ENCODE peak calls at places on chromosomes 13 and 19, in four cellular contexts. E, F, U and L are unnamed samples. For H3K27me3, the result is how much of the 10 kb centered on the place peaks cover.

GRCh38 chr13:23506071-23506820 is 64.0 kb upstream of the TNFRSF19 start:
- DNase-seq in U (no peak), F (no peak), E (no peak), L (peak)

GRCh38 chr19:6828698-6829633 is 56.5 kb downstream of the VAV1 start:
- DNase-seq in U (peak), F (peak), E (no peak), L (no peak)

GRCh38 chr19:29044037-29044436 is 168.9 kb downstream of the UQCRFS1 start:
- DNase-seq in E (no peak), F (no peak), U (no peak), L (no peak)

GRCh38 chr13:110850006-110850405 is 64.9 kb downstream of the ANKRD10 start:
- DNase-seq in E (no peak), F (no peak), U (no peak), L (no peak)

GRCh38 chr19:4803736-4804695 is 12.5 kb downstream of the FEM1A start:
- DNase-seq in F (peak), U (no peak), E (peak), L (peak)

GRCh38 chr19:47036233-47036651 is 12.2 kb downstream of the TMEM160 start:
- DNase-seq in E (no peak), U (no peak), F (peak), L (no peak)

GRCh38 chr13:39779337-39780270 is 124.1 kb downstream of the COG6 start:
- DNase-seq in F (no peak), U (no peak), E (no peak), L (no peak)

GRCh38 chr13:100396771-100397170 is 191.8 kb downstream of the GGACT start:
- DNase-seq in U (no peak), F (no peak), E (no peak), L (no peak)

GRCh38 chr19:54069482-54069881 is 5.8 kb upstream of the VSTM1 start:
- DNase-seq in F (peak), E (no peak), U (no peak), L (no peak)

GRCh38 chr13:41416276-41416675 is 41.1 kb upstream of the RGCC start:
- DNase-seq in E (no peak), U (no peak), F (no peak), L (no peak)

GRCh38 chr13:110637747-110638146 is 22.4 kb downstream of the NAXD start:
- DNase-seq in F (no peak), E (no peak), U (no peak), L (peak)

GRCh38 chr19:372306-372890 is 27.8 kb upstream of the MIER2 start:
- DNase-seq in E (no peak), F (no peak), U (no peak), L (peak)

GRCh38 chr19:16951529-16951928 is 62.7 kb downstream of the F2RL3 start:
- DNase-seq in E (no peak), F (no peak), U (no peak), L (no peak)

GRCh38 chr19:32318884-32319520 is 26.4 kb upstream of the ZNF507 start:
- DNase-seq in F (peak), U (no peak), E (no peak), L (peak)

GRCh38 chr13:92991687-92992086 is 234.9 kb upstream of the GPC6 start:
- DNase-seq in F (no peak), U (no peak), E (no peak), L (no peak)

GRCh38 chr19:29323972-29324680 is 111.2 kb upstream of the UQCRFS1 start:
- DNase-seq in U (no peak), F (no peak), E (no peak), L (no peak)

GRCh38 chr13:81017525-81018152 is 676.7 kb upstream of the SPRY2 start:
- DNase-seq in E (peak), F (peak), U (no peak), L (peak)

GRCh38 chr19:48969276-48970138 is 4.4 kb downstream of the FTL start:
- DNase-seq in F (peak), E (no peak), U (no peak), L (no peak)

GRCh38 chr19:6067975-6068374 is 42.3 kb downstream of the RFX2 start:
- DNase-seq in F (no peak), U (no peak), E (no peak), L (no peak)

GRCh38 chr13:30906411-30906990 is 430 bp downstream of the MEDAG start:
- DNase-seq in U (no peak), F (no peak), E (no peak), L (no peak)

GRCh38 chr13:66518068-66518467 is 712.1 kb downstream of the PCDH9 start:
- DNase-seq in U (no peak), E (no peak), F (no peak), L (no peak)

GRCh38 chr13:27789495-27790303 is 2.6 kb upstream of the GSX1 start:
- DNase-seq in F (no peak), U (no peak), E (peak), L (no peak)

GRCh38 chr13:52034616-52035226 is 10.2 kb downstream of the UTP14C start:
- DNase-seq in U (no peak), F (no peak), E (no peak), L (no peak)

GRCh38 chr13:30409911-30410704 is 12.2 kb upstream of the UBE2L5 start:
- DNase-seq in U (no peak), E (no peak), F (peak), L (no peak)

GRCh38 chr13:43180837-43181236 is 157.5 kb downstream of the DNAJC15 start:
- DNase-seq in F (no peak), E (no peak), U (no peak), L (no peak)

GRCh38 chr19:1298235-1298634 is 12.6 kb downstream of the EFNA2 start:
- DNase-seq in F (no peak), E (no peak), U (no peak), L (no peak)

GRCh38 chr13:65836066-65836465 is 1394.1 kb downstream of the PCDH9 start:
- DNase-seq in F (no peak), E (no peak), U (no peak), L (no peak)

GRCh38 chr19:30556230-30556711 is 184.1 kb downstream of the ZNF536 start:
- DNase-seq in F (no peak), E (no peak), U (no peak), L (no peak)

GRCh38 chr19:46607441-46607841 is 6.3 kb downstream of the CALM3 start:
- DNase-seq in E (no peak), U (no peak), F (no peak), L (peak)

GRCh38 chr19:14395710-14396338 is 14.6 kb downstream of the ADGRE5 start:
- DNase-seq in U (no peak), F (no peak), E (no peak), L (no peak)

GRCh38 chr13:29684441-29684840 is 89.0 kb upstream of the SLC7A1 start:
- DNase-seq in F (no peak), E (no peak), U (no peak), L (no peak)

GRCh38 chr13:84137292-84137691 is 255.0 kb upstream of the SLITRK1 start:
- DNase-seq in U (peak), F (no peak), E (no peak), L (no peak)

GRCh38 chr19:3604987-3605343 is 1.7 kb downstream of the TBXA2R start:
- DNase-seq in F (no peak), E (no peak), U (peak), L (no peak)

GRCh38 chr19:58563034-58563573 is 4.7 kb upstream of the UBE2M start:
- DNase-seq in E (no peak), F (no peak), U (no peak), L (peak)

GRCh38 chr13:103263448-103263847 is 197.2 kb upstream of the SLC10A2 start:
- DNase-seq in E (no peak), F (no peak), U (no peak), L (no peak)

GRCh38 chr19:33339016-33339749 is 34.3 kb upstream of the CEBPG start:
- DNase-seq in E (no peak), U (no peak), F (no peak), L (no peak)

GRCh38 chr19:30649934-30650614 is 277.9 kb downstream of the ZNF536 start:
- DNase-seq in U (peak), E (peak), F (peak), L (peak)

GRCh38 chr13:108377646-108378206 is 108.2 kb downstream of the TNFSF13B start:
- DNase-seq in F (no peak), E (no peak), U (no peak), L (no peak)
- TF ChIP-seq NFIC in F (no peak), E (no peak), U (no peak), L (no peak)

GRCh38 chr19:38433268-38433733 is at the start of gene RYR1:
- DNase-seq in E (no peak), F (peak), U (no peak), L (peak)

GRCh38 chr19:38434549-38435051 is 1.1 kb downstream of the RYR1 start:
- DNase-seq in E (no peak), F (peak), U (no peak), L (no peak)

GRCh38 chr19:38429055-38429810 is 3.2 kb upstream of the RASGRP4 start:
- DNase-seq in E (no peak), U (no peak), F (no peak), L (no peak)

GRCh38 chr19:38429811-38430156 is 3.7 kb upstream of the RYR1 start:
- DNase-seq in E (no peak), U (no peak), F (no peak), L (no peak)

GRCh38 chr19:38430931-38431330 is 2.6 kb upstream of the RYR1 start:
- DNase-seq in F (no peak), E (no peak), U (no peak), L (no peak)
- H3K27me3 ChIP-seq in F (under half), E (under half), U (under half), L (under half)

DNA sequence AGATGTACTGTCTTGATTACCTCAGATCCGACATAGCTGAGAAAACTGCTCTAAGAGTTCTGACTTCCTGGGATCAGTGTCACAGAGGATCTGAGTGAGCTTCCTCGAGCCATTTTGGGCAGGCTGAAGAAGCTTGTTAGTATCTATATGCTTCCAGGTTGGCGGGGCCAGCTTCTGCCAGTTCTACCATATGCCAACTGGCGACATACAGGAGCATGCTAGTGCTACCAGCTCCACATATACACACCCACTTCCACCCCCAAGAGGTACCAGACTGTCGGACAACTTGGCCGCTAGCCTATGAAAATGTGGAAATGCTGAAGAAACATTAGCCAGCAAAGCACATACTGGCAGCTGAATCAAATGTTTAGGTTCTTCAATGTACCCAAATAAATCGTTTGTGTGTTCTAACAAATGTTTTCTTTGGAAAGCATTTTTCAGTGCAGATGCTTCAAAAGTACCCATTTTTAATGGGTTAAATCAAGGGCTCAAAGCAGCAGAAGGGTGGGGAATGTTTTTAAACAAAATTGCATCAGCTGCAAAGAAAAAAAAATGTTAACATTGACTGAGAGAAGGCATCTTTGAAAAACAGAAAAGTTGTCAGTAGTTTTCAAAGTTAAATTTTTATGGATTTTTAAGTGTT is 163.7 kb downstream of the KLF12 start:
- DNase-seq in F (no peak), U (no peak), E (no peak), L (no peak)
- TF ChIP-seq NFIC in F (no peak), U (no peak), E (no peak), L (no peak)

DNA sequence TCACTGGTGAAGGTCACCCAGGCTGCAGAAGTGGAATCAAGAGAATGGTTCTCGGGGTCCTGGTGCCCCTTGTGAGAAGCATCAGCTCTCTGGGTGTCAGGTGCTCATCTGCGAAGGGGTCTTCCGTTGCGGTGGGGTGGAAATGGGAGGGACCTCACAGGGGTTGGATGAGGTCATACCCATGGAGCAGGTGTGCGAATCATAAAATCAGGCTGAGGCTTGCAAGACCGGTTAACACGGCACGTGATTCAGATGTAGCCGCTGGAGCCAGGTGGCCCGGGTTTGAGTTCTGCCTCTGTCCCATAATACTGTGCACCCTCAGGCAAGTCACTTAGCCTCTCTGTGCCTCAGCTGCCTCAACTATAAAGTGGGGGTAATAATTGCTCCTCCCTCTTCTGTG is 3.9 kb upstream of the KLK15 start:
- DNase-seq in F (no peak), U (no peak), E (no peak), L (no peak)
- H3K27me3 ChIP-seq in F (under half), U (under half), E (under half), L (under half)

DNA sequence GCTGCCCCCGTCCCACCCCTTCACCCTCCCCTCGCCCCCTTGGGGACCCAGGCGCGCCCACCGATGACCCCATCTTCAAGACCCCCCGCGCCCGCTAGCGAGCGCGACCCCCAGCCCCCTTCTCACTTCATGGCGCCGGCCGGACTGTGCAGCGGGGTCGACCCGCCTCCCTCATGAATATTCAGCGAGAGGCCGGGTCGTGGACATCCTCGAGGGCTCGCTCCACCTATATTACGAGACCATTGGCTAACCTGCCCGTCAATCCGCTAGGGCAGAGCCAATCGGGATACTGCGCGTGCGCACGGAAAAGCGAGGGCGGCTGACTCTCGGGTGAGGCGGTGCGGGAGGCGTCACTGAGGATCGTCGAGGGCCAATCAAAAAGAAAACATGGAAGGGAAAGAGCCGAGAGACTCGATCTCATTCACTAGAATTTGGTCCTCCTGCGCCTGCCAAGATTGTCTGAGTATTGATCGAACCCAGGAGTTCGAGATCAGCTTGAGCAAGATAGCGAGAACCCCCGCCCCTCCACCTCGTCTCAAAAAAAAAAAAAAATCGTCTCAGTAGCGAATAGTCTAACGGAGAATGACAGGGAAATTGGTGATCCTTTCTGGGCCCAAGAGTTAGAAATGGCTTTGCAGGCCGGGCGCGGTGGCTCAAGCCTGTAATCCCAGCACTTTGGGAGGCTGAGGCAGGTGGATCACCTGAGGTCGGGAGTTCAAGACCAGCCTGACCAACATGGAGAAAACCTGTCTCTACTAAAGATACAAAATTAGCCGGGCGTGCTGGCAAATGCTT is at the start of gene ERCC2:
- DNase-seq in E (peak), U (peak), F (peak), L (peak)
- TF ChIP-seq NFIC in E (no peak), U (no peak), F (no peak), L (no peak)

DNA sequence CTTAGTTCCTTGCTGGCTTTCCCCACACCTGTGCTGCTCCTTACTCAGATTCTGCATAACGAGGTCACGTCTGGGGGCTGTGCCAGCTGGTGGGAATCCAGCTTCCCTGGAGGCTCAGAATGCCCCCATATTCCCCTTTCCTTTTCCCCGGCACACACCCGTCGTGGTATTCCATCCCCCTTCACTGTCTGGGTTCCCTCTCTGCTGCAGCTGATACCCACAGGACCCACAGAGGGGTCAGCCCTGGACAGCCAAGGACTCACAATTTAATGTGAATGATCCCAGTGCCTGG is 4.2 kb upstream of the MYH14 start:
- DNase-seq in E (no peak), F (no peak), U (no peak), L (no peak)
- H3K27me3 ChIP-seq in E (under half), F (under half), U (under half), L (half or more)

DNA sequence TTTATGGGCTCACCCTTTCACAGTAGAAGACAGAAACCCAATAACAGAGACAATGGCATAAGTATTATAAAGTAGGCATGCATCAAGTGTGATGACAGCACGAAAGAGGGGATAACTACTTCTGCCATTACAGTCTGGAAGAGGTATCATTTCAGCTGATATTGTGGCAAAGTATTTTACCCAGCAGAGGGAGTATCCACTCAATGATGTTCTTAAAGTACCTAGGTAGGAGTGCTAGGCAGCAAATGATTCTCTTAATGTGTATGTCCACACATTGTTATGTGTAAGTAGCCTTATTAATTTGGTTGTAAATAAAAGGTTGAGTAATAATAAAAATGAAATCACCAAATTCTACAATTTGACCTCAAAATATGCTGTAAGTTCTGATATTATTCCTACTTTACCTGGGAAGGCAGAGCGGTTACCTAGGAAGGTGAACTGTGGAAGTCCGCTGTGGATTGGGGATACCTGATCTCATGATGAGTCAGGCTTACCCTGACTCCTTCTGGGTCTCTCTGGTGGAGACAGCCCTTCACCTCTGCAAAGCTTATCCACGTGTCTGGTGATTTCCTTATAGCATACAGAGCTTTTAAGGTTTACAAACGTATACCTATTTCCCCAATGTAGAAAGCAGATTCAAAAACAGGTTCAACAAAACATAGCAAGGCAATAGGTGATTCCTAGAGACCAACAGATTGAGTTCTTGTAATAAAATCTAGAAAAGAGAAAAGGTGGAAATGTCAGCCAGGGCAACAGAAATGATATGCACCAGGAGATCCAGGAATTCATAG is 4.0 kb upstream of the UBAC2 start:
- DNase-seq in F (no peak), E (no peak), U (no peak), L (no peak)
- TF ChIP-seq NFIC in F (no peak), E (no peak), U (no peak), L (no peak)

GRCh38 chr13:97004096-97004876 is 10.0 kb upstream of the OXGR1 start:
- DNase-seq in U (no peak), E (peak), F (no peak), L (no peak)
- H3K27me3 ChIP-seq in U (under half), E (under half), F (under half), L (under half)

GRCh38 chr13:98343461-98343860 is 166.4 kb upstream of the RNF113B start:
- DNase-seq in E (no peak), U (no peak), F (no peak), L (no peak)
- TF ChIP-seq NFIC in E (no peak), U (no peak), F (no peak), L (no peak)

DNA sequence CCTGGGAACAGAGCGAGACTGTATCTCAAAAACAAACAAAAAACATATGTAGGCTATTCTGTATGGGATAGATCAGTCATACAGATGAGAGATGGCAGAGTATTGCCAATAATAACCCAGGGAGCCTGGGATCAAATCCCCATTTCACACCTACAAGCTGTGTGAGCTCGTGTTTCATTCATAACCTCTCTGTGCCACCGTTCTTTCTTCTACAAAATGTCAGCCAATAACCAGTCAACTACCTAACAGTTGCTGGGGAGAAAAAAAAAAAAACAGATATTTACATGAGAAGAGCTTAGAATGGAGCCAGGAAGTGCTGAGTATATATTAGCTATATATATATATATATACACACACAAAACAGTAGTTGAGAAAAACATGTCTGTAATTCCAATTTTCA is 6.5 kb upstream of the IFNL2 start:
- DNase-seq in F (no peak), E (no peak), U (no peak), L (no peak)
- H3K27me3 ChIP-seq in F (under half), E (under half), U (under half), L (under half)